ENCODE peak calls at places on chromosomes 2 and 18, in four cellular contexts. G, L, T and H are unnamed samples.

GRCh38 chr18:13564579-13564978 is 161.8 kb downstream of the FAM210A start:
- DNase-seq in T (no peak), G (no peak), L (no peak), H (no peak)

GRCh38 chr18:5890606-5891360 is 4.5 kb downstream of the TMEM200C start:
- DNase-seq in T (no peak), L (no peak), G (no peak), H (no peak)

GRCh38 chr2:190404487-190404886 is 3.7 kb upstream of the MFSD6 start:
- DNase-seq in T (no peak), G (peak), L (no peak), H (peak)

GRCh38 chr2:134278546-134278945 is 24.7 kb downstream of the MGAT5 start:
- DNase-seq in T (no peak), L (no peak), G (no peak), H (no peak)

GRCh38 chr2:152648336-152648735 is 68.9 kb downstream of the PRPF40A start:
- DNase-seq in L (no peak), T (no peak), G (no peak), H (peak)

GRCh38 chr18:57466745-57467144 is 31.6 kb downstream of the ONECUT2 start:
- DNase-seq in T (no peak), G (no peak), L (no peak), H (no peak)

GRCh38 chr2:112962308-112963175 is 15.3 kb upstream of the IL36G start:
- DNase-seq in T (no peak), L (no peak), G (no peak), H (no peak)

GRCh38 chr2:31414601-31415241 is at the start of gene XDH:
- DNase-seq in T (no peak), L (no peak), G (no peak), H (no peak)

GRCh38 chr2:152468832-152469692 is 134.1 kb downstream of the FMNL2 start:
- DNase-seq in T (no peak), L (peak), G (no peak), H (peak)

GRCh38 chr2:100539221-100539620 is 23.6 kb upstream of the PDCL3 start:
- DNase-seq in T (no peak), L (no peak), G (no peak), H (no peak)

GRCh38 chr2:75561566-75562512 is 1.1 kb upstream of the EVA1A start:
- DNase-seq in G (no peak), T (no peak), L (no peak), H (peak)

GRCh38 chr2:96869281-96869823 is 528 bp downstream of the SEMA4C start:
- DNase-seq in T (no peak), G (peak), L (no peak), H (peak)

GRCh38 chr2:99325384-99325783 is 10.7 kb downstream of the TXNDC9 start:
- DNase-seq in L (no peak), T (no peak), G (no peak), H (no peak)

GRCh38 chr2:212520340-212520739 is 18.3 kb downstream of the ERBB4 start:
- DNase-seq in G (no peak), T (no peak), L (no peak), H (no peak)

GRCh38 chr2:27980242-27980641 is 89.7 kb downstream of the BABAM2 start:
- DNase-seq in T (no peak), L (no peak), G (no peak), H (no peak)

GRCh38 chr2:62354771-62355550 is 151.0 kb downstream of the TMEM17 start:
- DNase-seq in T (peak), G (no peak), L (no peak), H (no peak)

GRCh38 chr18:51666717-51667320 is 469.3 kb upstream of the MEX3C start:
- DNase-seq in G (no peak), T (no peak), L (no peak), H (no peak)

GRCh38 chr2:159933727-159934049 is 128.7 kb downstream of the PLA2R1 start:
- DNase-seq in L (peak), T (no peak), G (no peak), H (no peak)

GRCh38 chr2:69046221-69046662 is 33.3 kb downstream of the ANTXR1 start:
- DNase-seq in G (no peak), T (no peak), L (no peak), H (peak)

GRCh38 chr2:25851740-25852503 is 26.4 kb downstream of the ASXL2 start:
- DNase-seq in L (peak), G (peak), T (no peak), H (peak)

GRCh38 chr2:183678908-183679307 is 554.7 kb downstream of the NUP35 start:
- DNase-seq in G (no peak), T (peak), L (no peak), H (no peak)

GRCh38 chr2:52343010-52343409 is 1311.1 kb upstream of the NRXN1 start:
- DNase-seq in G (no peak), L (no peak), T (no peak), H (no peak)

GRCh38 chr2:169705927-169706326 is 11.7 kb downstream of the PHOSPHO2 start:
- DNase-seq in T (no peak), L (no peak), G (no peak), H (peak)

GRCh38 chr2:196239622-196240587 is 68.5 kb upstream of the STK17B start:
- DNase-seq in G (peak), T (no peak), L (peak), H (peak)

GRCh38 chr2:70282439-70282838 is 11.1 kb downstream of the SNRPG start:
- DNase-seq in L (no peak), T (no peak), G (no peak), H (no peak)

GRCh38 chr2:27087823-27088410 is 1.3 kb downstream of the KHK start:
- DNase-seq in G (no peak), T (no peak), L (no peak), H (no peak)

GRCh38 chr18:44464401-44465185 is 216.1 kb upstream of the SETBP1 start:
- DNase-seq in T (no peak), G (no peak), L (no peak), H (no peak)
- TF ChIP-seq CHD1 in T (no peak), G (no peak), L (no peak), H (no peak)

GRCh38 chr2:88265352-88265960 is 95.3 kb downstream of the THNSL2 start:
- DNase-seq in G (peak), T (no peak), L (peak), H (peak)
- TF ChIP-seq CHD1 in G (no peak), T (no peak), L (no peak), H (no peak)

GRCh38 chr2:111068435-111069058 is 52.2 kb upstream of the BCL2L11 start:
- DNase-seq in L (no peak), G (no peak), T (no peak), H (no peak)
- TF ChIP-seq CHD1 in L (no peak), G (no peak), T (no peak), H (no peak)

DNA sequence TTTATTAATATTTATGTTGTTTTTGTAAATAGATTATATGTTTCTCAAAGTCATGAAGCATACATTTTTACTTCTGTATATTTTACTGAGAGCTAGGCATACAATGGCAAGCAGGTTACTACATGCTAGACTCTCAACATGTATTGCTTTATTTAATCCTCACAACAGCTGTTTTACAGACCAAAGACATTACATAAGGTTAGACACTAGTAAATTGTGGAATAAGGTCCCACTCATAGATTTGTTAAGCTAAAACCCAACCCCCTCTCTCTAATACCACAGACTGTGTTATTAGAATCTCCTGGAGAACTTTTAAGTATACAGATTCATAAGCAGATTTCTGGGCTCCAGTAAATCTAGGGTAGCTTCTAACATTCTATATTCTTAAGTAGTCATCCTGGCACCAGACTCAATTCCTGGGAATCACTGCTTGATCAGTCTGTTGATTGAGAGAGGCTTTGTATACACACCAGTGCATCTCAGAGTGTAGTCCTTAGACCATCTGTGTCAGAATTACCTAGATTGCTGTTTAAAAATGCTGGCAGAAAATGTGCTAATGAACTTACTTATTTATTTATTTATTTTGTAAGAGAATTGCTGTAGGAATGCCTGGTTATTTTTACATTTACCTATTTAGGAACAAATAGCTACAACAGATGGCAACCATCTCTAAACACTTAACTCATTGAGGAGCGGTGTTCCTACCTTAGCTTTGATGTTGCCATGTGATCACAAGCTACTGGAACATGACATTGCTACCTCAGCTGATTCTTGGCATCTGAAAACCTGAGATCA is 153.5 kb upstream of the CAVIN2 start:
- DNase-seq in G (no peak), L (no peak), T (no peak), H (no peak)
- TF ChIP-seq CHD1 in G (no peak), L (no peak), T (no peak), H (no peak)

DNA sequence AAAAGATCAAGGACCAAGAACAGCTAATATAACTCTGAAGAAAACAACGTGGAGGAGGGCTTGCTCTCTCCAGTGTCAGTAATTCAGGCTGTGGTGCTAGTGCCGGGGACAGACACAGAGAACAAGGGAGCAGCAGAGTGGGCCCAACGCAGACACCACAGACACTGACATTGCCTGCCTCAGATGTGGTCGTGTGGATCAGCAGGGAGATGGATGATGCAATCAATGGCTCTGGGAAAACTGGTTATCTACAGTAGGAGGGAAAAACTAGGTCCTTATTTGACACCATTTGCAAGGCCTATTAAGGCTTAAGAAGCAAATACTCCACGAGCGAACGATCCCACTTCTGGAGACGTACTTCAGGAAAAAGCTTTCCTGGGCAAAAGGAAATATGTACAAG is 36.1 kb downstream of the HDLBP start:
- DNase-seq in L (no peak), T (no peak), G (peak), H (peak)
- TF ChIP-seq CHD1 in L (no peak), T (no peak), G (no peak), H (no peak)

GRCh38 chr18:26888259-26888658 is 22.8 kb upstream of the AQP4 start:
- DNase-seq in G (no peak), T (no peak), L (no peak), H (no peak)

GRCh38 chr18:26894426-26894825 is 28.9 kb upstream of the AQP4 start:
- DNase-seq in L (no peak), T (no peak), G (no peak), H (no peak)

GRCh38 chr18:26894006-26894405 is 28.5 kb upstream of the AQP4 start:
- DNase-seq in G (no peak), L (no peak), T (no peak), H (no peak)
- TF ChIP-seq CHD1 in G (no peak), L (no peak), T (no peak), H (no peak)

GRCh38 chr2:129004940-129005490 is 686.3 kb upstream of the HS6ST1 start:
- DNase-seq in G (no peak), L (no peak), T (no peak), H (no peak)

GRCh38 chr2:129006135-129006885 is 687.6 kb upstream of the HS6ST1 start:
- DNase-seq in T (no peak), G (no peak), L (no peak), H (no peak)

GRCh38 chr2:129008055-129008880 is 689.6 kb upstream of the HS6ST1 start:
- DNase-seq in G (no peak), L (no peak), T (no peak), H (no peak)

GRCh38 chr2:129008881-129009554 is 690.4 kb upstream of the HS6ST1 start:
- DNase-seq in G (no peak), T (no peak), L (no peak), H (no peak)

DNA sequence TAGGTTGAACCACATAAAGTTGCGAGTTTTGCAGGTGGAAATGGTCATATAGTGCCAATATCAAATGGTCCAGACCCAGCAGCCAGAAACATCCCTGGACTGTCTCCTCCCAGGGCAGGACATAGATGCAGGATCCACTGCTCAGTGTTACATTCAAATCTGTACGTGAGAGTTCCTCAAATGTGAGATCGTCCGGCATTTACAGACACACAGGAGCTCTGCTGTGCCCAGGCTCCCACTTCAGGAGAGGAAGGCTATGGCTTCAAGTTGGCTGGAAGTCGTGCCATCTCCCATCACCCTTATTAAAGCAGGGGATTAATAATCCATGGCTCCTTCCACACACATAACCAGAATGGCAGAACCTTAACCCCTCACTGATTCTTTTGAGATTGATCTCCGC is 688.2 kb upstream of the HS6ST1 start:
- DNase-seq in G (no peak), T (no peak), L (no peak), H (no peak)
- TF ChIP-seq CHD1 in G (no peak), T (no peak), L (no peak), H (no peak)

GRCh38 chr2:174957049-174957448 is 48.1 kb downstream of the CHN1 start:
- DNase-seq in G (no peak), T (no peak), L (no peak), H (no peak)
- TF ChIP-seq CHD1 in G (no peak), T (no peak), L (no peak), H (no peak)

DNA sequence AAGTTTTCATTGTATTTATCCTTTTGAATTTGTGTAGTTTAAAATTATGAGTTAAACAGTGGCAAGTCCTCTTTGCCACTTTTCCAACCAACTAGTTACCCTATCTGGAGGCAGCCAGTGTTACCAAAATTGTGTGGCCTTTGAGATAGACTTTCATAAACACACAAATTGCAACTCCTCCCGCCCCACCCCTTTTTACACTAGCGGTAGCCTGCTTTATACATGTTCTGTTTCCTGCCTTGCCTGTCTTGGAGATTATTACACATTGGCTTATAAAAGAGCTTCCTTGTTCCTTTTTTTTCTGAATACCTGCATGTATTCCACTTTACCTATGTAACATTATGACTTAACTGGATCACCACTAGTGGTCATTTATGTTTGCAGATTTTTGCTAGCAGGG is 56.5 kb downstream of the RPIA start:
- DNase-seq in L (no peak), T (no peak), G (no peak), H (no peak)
- TF ChIP-seq CHD1 in L (no peak), T (no peak), G (no peak), H (no peak)

GRCh38 chr18:2112435-2113045 is 458.8 kb downstream of the METTL4 start:
- DNase-seq in G (no peak), T (no peak), L (no peak), H (no peak)
- TF ChIP-seq CHD1 in G (no peak), T (no peak), L (no peak), H (no peak)